ENCODE peak calls at places on chromosome 21, in nine cellular contexts. B is cardiac muscle cell; T is cardiac fibroblast; M is pancreas; R is AG04449; C is Panc1; S is fibroblast of lung; W is tibial artery; J is CD8-positive, alpha-beta memory T cell. D is an unnamed sample.

GRCh38 chr21:36749935-36750578 is 51.1 kb downstream of the SIM2 start:
- DNase-seq in S (peak), M (no peak), T (peak), R (no peak), W (no peak), B (peak), J (no peak), C (no peak), D (no peak)

GRCh38 chr21:43025636-43026180 is 49.9 kb downstream of the CBS start:
- DNase-seq in M (no peak), J (no peak), W (no peak), R (peak), S (peak), B (no peak), T (peak), C (no peak), D (peak)

GRCh38 chr21:31733521-31734149 is 1.7 kb upstream of the SCAF4 start:
- DNase-seq in W (no peak), S (no peak), T (no peak), R (no peak), M (no peak), J (no peak), C (no peak), B (peak), D (no peak)

GRCh38 chr21:46559291-46559983 is 45.4 kb downstream of the S100B start:
- DNase-seq in M (no peak), R (no peak), B (peak), J (peak), T (no peak), W (no peak), C (no peak), S (no peak), D (no peak)

GRCh38 chr21:37734846-37735245 is 181.4 kb downstream of the KCNJ6 start:
- DNase-seq in C (no peak), S (no peak), R (no peak), B (no peak), M (no peak), T (no peak), J (no peak), W (no peak), D (no peak)

GRCh38 chr21:36320421-36321324 is 676 bp downstream of the MORC3 start:
- DNase-seq in C (no peak), W (peak), M (peak), R (no peak), B (peak), T (peak), J (no peak), S (peak), D (no peak)

GRCh38 chr21:39176312-39176711 is 6.9 kb downstream of the PSMG1 start:
- DNase-seq in M (no peak), T (no peak), C (no peak), B (no peak), J (no peak), R (no peak), W (no peak), S (no peak), D (no peak)

GRCh38 chr21:41009398-41010177 is 158.4 kb upstream of the BACE2 start:
- DNase-seq in R (no peak), S (no peak), B (peak), C (no peak), J (no peak), T (no peak), W (no peak), M (no peak), D (no peak)

GRCh38 chr21:25898671-25899070 is 163.9 kb downstream of the GABPA start:
- DNase-seq in C (no peak), B (no peak), R (no peak), J (no peak), T (peak), M (no peak), W (no peak), S (no peak), D (no peak)

GRCh38 chr21:36849461-36849860 is 117.0 kb downstream of the HLCS start:
- DNase-seq in T (no peak), S (no peak), W (no peak), M (no peak), C (no peak), R (no peak), J (no peak), B (no peak), D (no peak)

GRCh38 chr21:18987515-18988026 is 584.0 kb upstream of the TMPRSS15 start:
- DNase-seq in J (no peak), S (no peak), B (no peak), M (peak), C (no peak), R (no peak), T (no peak), W (no peak), D (no peak)

GRCh38 chr21:33047231-33047630 is 21.5 kb downstream of the OLIG2 start:
- DNase-seq in S (peak), B (no peak), C (no peak), J (no peak), T (peak), W (no peak), R (no peak), M (no peak), D (peak)

GRCh38 chr21:7917729-7918128 is 2603.7 kb upstream of the TPTE start:
- DNase-seq in W (no peak), B (no peak), C (no peak), J (no peak), S (peak), R (no peak), M (no peak), T (no peak), D (no peak)

GRCh38 chr21:43868461-43868860 is 3.4 kb downstream of the AGPAT3 start:
- DNase-seq in M (no peak), S (no peak), R (no peak), W (no peak), T (no peak), J (no peak), B (no peak), C (no peak), D (no peak)

GRCh38 chr21:38060533-38060932 is 144.3 kb upstream of the KCNJ6 start:
- DNase-seq in J (no peak), T (no peak), R (no peak), C (no peak), M (no peak), B (no peak), W (no peak), S (no peak), D (no peak)

GRCh38 chr21:42574234-42575027 is 60.8 kb downstream of the SLC37A1 start:
- DNase-seq in B (peak), S (peak), W (peak), C (no peak), R (no peak), M (peak), T (peak), J (no peak), D (no peak)

GRCh38 chr21:43369596-43370090 is 57.3 kb downstream of the SIK1 start:
- DNase-seq in W (no peak), T (no peak), C (no peak), R (no peak), S (no peak), B (no peak), M (no peak), J (no peak), D (no peak)

GRCh38 chr21:37788503-37788902 is 127.8 kb downstream of the KCNJ6 start:
- DNase-seq in T (peak), B (no peak), S (no peak), J (no peak), W (no peak), C (no peak), R (no peak), M (no peak), D (no peak)

GRCh38 chr21:35862969-35863368 is 197.4 kb downstream of the SETD4 start:
- DNase-seq in R (no peak), B (no peak), S (peak), T (no peak), C (no peak), M (no peak), J (no peak), W (no peak), D (no peak)

GRCh38 chr21:43361493-43362296 is 65.2 kb downstream of the SIK1 start:
- DNase-seq in W (peak), S (peak), B (no peak), R (peak), J (peak), M (peak), C (no peak), T (peak), D (no peak)

GRCh38 chr21:45472445-45473365 is 67.7 kb downstream of the COL18A1 start:
- DNase-seq in B (no peak), T (no peak), J (no peak), M (peak), S (no peak), R (no peak), W (no peak), C (no peak), D (no peak)
- H3K4me3 ChIP-seq in B (no peak), T (no peak), J (no peak), M (no peak), S (no peak), R (no peak), W (no peak), C (no peak), D (no peak)

GRCh38 chr21:27024316-27024715 is 57.4 kb upstream of the ADAMTS5 start:
- DNase-seq in W (no peak), M (no peak), R (peak), J (no peak), C (no peak), B (no peak), T (peak), S (peak), D (peak)
- H3K4me3 ChIP-seq in W (no peak), M (no peak), R (no peak), J (no peak), C (no peak), B (no peak), T (no peak), S (no peak), D (no peak)

GRCh38 chr21:34362136-34362444 is 1.7 kb upstream of the KCNE2 start:
- DNase-seq in T (no peak), R (no peak), B (no peak), W (no peak), C (no peak), S (no peak), J (no peak), M (no peak), D (no peak)
- H3K4me3 ChIP-seq in T (no peak), R (no peak), B (no peak), W (no peak), C (no peak), S (no peak), J (no peak), M (no peak), D (no peak)

DNA sequence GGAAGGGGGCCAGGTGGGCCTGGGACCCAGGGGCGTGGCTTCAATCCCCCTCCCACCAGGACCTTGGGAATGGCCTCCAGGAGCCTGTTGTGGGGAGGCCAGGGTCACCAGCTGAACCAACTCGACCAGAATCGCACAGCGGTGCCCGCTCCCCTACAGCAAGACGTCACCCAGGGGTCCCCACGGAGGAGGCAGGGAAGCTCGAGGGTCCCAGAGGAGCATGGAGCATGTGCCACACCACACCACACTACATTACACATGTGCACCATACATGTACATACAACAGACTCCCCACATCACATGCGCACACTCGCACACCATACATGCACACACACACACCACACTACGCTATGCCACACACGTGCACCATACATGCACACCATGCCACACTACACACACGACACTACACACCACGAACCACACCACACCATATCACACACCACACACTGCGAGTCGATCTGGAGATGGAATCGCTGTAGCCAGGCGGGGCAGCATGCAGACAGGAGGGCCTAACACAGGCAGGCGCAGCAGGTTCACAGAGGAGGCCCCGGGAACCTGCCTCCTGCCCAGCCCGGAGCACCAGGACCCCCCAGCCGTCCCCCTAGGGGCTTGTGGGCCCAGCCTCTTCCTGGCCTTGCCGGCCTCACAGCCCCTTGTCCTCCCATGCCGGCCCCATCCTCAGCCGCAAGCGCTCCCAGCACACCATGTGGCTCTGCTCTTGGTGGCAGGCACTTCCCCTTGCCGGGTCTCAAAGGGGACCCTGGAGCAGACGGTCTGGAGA is 596 bp downstream of the ITGB2 start:
- DNase-seq in M (peak), C (no peak), W (no peak), T (no peak), R (no peak), J (no peak), B (no peak), S (no peak), D (no peak)
- H3K4me3 ChIP-seq in M (peak), C (no peak), W (peak), T (no peak), R (no peak), J (peak), B (no peak), S (no peak), D (no peak)

DNA sequence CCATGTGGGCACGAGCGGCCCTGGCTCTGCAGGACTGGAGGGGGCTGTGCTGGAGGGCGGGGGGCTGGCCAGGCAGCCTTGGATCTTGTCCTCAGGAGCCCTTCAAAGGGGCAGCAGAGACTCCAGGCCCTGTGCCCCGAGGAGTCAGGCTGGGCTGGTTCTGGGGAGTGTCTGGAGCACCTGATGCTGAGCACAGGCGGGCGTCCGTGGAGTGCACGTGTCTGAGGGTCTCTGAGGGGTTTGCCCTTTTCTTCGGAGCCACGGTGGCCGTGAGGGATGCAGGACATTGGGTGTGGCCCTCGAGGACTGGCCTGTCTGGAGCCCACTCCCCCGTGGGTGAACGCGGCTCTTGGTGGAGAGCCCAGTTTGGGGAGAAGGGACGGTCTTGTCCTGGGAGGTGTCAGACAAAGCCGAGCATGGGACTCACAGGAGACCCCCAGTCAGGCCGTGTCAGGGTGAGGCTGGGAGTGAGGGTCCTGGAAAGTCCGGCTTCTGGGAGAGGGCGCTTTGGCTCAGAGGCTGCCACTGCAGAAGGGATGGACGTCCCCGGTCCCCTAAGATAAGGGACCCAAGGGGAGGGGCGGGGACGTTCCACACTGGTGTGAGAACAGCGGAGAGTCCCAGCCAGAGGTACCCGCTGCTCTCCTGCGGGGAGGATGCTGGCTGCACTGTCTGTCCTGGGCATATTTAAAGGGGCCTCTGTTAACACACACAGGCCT is 60.8 kb downstream of the COL18A1 start:
- DNase-seq in C (no peak), W (no peak), T (no peak), M (peak), R (no peak), J (no peak), B (no peak), S (no peak), D (no peak)
- H3K4me3 ChIP-seq in C (no peak), W (no peak), T (no peak), M (no peak), R (no peak), J (no peak), B (no peak), S (no peak), D (no peak)

GRCh38 chr21:15140321-15141019 is 75.7 kb upstream of the NRIP1 start:
- DNase-seq in C (no peak), B (peak), S (peak), J (no peak), R (no peak), T (no peak), W (no peak), M (peak), D (no peak)
- H3K4me3 ChIP-seq in C (no peak), B (no peak), S (no peak), J (no peak), R (no peak), T (no peak), W (no peak), M (peak), D (no peak)

GRCh38 chr21:14535702-14536101 is 10.4 kb downstream of the SAMSN1 start:
- DNase-seq in C (no peak), M (no peak), T (no peak), J (no peak), R (no peak), W (no peak), S (no peak), B (no peak), D (no peak)

GRCh38 chr21:14536929-14537328 is 9.2 kb downstream of the SAMSN1 start:
- DNase-seq in J (no peak), M (no peak), R (no peak), T (no peak), B (no peak), C (no peak), S (no peak), W (no peak), D (no peak)

GRCh38 chr21:14531927-14532326 is 14.2 kb downstream of the SAMSN1 start:
- DNase-seq in J (no peak), M (no peak), T (no peak), B (no peak), C (no peak), S (no peak), R (no peak), W (no peak), D (no peak)

GRCh38 chr21:14530574-14530973 is 15.5 kb downstream of the SAMSN1 start:
- DNase-seq in W (no peak), M (no peak), S (no peak), B (no peak), T (no peak), C (no peak), R (no peak), J (no peak), D (no peak)

GRCh38 chr21:14533555-14534400 is 12.3 kb downstream of the SAMSN1 start:
- DNase-seq in T (peak), B (no peak), S (peak), R (no peak), M (no peak), J (no peak), W (no peak), C (peak), D (no peak)
- H3K4me3 ChIP-seq in T (no peak), B (no peak), S (no peak), R (no peak), M (no peak), J (peak), W (no peak), C (no peak), D (no peak)

GRCh38 chr21:45288441-45288841 is 746 bp upstream of the POFUT2 start:
- DNase-seq in J (no peak), W (peak), T (no peak), S (no peak), M (peak), B (no peak), C (no peak), R (no peak), D (no peak)
- H3K4me3 ChIP-seq in J (no peak), W (peak), T (peak), S (peak), M (peak), B (peak), C (peak), R (peak), D (peak)

DNA sequence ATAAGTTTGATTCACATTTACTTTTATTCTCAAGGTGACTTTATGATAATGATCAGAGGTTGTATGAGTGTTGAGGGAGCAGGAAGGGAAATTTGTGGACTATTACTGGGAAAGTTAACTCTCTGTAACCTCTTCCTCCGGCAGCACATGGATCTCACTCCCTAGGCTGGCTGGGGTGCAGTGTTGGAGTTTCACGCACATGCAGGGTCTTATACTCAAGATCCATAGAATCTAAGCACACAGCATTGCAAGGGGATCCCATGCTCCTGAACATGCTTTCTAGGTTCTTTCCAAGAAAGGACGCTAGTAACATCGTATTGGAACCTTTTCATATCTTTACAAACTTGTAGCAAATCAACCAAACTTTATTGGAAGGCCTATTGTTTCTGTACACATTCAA is 757.6 kb upstream of the TPTE start:
- DNase-seq in T (no peak), M (no peak), B (no peak), R (no peak), W (no peak), J (no peak), S (no peak), C (no peak), D (no peak)
- H3K4me3 ChIP-seq in T (no peak), M (no peak), B (no peak), R (no peak), W (no peak), J (no peak), S (no peak), C (no peak), D (no peak)

GRCh38 chr21:17002628-17003027 is 510.2 kb upstream of the CXADR start:
- DNase-seq in C (no peak), S (peak), J (no peak), B (no peak), R (no peak), W (no peak), M (no peak), T (no peak), D (no peak)
- H3K4me3 ChIP-seq in C (no peak), S (no peak), J (no peak), B (no peak), R (no peak), W (no peak), M (no peak), T (no peak), D (no peak)